ENCODE peak calls at places on chromosomes 12 and 14, in six cellular contexts. X is heart left ventricle; S is endodermal cell; H is NCI-H69; D is activated CD4-positive, CD25-positive, alpha-beta regulatory T cell; Y is mesenteric fat pad. V is an unnamed sample.

GRCh38 chr14:21313512-21313911 is 33.6 kb downstream of the RPGRIP1 start:
- DNase-seq in H (no peak), X (no peak), D (no peak), S (no peak), Y (no peak), V (no peak)

GRCh38 chr12:9702239-9702638 is 30.7 kb downstream of the CLECL1 start:
- DNase-seq in Y (no peak), S (no peak), D (no peak), X (no peak), H (no peak), V (no peak)

GRCh38 chr14:101501858-101502615 is 59.3 kb upstream of the DIO3 start:
- DNase-seq in H (no peak), X (no peak), Y (peak), S (peak), D (no peak), V (no peak)

GRCh38 chr12:113149361-113150150 is at the start of gene CFAP73:
- DNase-seq in D (no peak), X (peak), H (peak), Y (no peak), S (peak), V (no peak)

GRCh38 chr12:1858456-1858855 is 38.1 kb downstream of the LRTM2 start:
- DNase-seq in X (no peak), H (no peak), Y (peak), D (no peak), S (peak), V (no peak)

GRCh38 chr12:104535383-104535782 is 78.6 kb downstream of the CHST11 start:
- DNase-seq in D (no peak), H (no peak), Y (no peak), S (no peak), X (no peak), V (no peak)

GRCh38 chr12:94140556-94140955 is 7.8 kb upstream of the PLXNC1 start:
- DNase-seq in H (peak), S (peak), X (no peak), Y (no peak), D (peak), V (no peak)

GRCh38 chr12:131827961-131828534 is at the start of gene MMP17:
- DNase-seq in S (peak), D (no peak), Y (no peak), H (peak), X (peak), V (peak)

GRCh38 chr12:91620422-91620821 is 437.8 kb upstream of the DCN start:
- DNase-seq in D (no peak), X (no peak), S (no peak), H (no peak), Y (no peak), V (no peak)

GRCh38 chr14:64656986-64657385 is 47.2 kb upstream of the PLEKHG3 start:
- DNase-seq in S (no peak), D (no peak), Y (no peak), H (no peak), X (no peak), V (no peak)

GRCh38 chr12:1606021-1606622 is 11.7 kb upstream of the FBXL14 start:
- DNase-seq in Y (peak), H (peak), D (peak), S (peak), X (peak), V (peak)

GRCh38 chr12:109951136-109951535 is 45.0 kb downstream of the GIT2 start:
- DNase-seq in Y (no peak), H (no peak), D (no peak), S (no peak), X (no peak), V (no peak)

GRCh38 chr12:122908915-122909314 is 13.0 kb upstream of the VPS37B start:
- DNase-seq in Y (peak), H (no peak), S (no peak), D (no peak), X (no peak), V (no peak)

GRCh38 chr12:12723681-12724420 is 6.7 kb downstream of the CDKN1B start:
- DNase-seq in Y (peak), X (peak), D (no peak), H (peak), S (peak), V (peak)

GRCh38 chr14:68785817-68786490 is 6.9 kb downstream of the ZFP36L1 start:
- DNase-seq in Y (peak), D (no peak), H (no peak), S (peak), X (peak), V (no peak)

GRCh38 chr14:92425101-92425500 is 88.5 kb upstream of the RIN3 start:
- DNase-seq in X (no peak), S (no peak), Y (no peak), H (no peak), D (no peak), V (no peak)

GRCh38 chr12:45670339-45671065 is 59.0 kb upstream of the ARID2 start:
- DNase-seq in Y (no peak), H (no peak), X (no peak), S (no peak), D (no peak), V (no peak)

GRCh38 chr12:43847427-43847826 is 11.5 kb downstream of the TMEM117 start:
- DNase-seq in X (no peak), H (no peak), S (no peak), Y (no peak), D (no peak), V (no peak)

GRCh38 chr14:39372656-39373055 is 59.6 kb downstream of the FBXO33 start:
- DNase-seq in H (no peak), X (no peak), Y (no peak), D (no peak), S (no peak), V (no peak)

GRCh38 chr14:50339178-50339804 is 27.2 kb downstream of the DMAC2L start:
- DNase-seq in H (peak), D (no peak), Y (no peak), S (no peak), X (no peak), V (no peak)

GRCh38 chr12:128609861-128610260 is 213.9 kb downstream of the SLC15A4 start:
- DNase-seq in D (no peak), S (peak), Y (no peak), H (no peak), X (no peak), V (no peak)

GRCh38 chr12:46358325-46358700 is 14.3 kb downstream of the SLC38A2 start:
- DNase-seq in S (no peak), Y (no peak), X (no peak), D (no peak), H (no peak), V (no peak)

GRCh38 chr12:25698782-25699181 is 145.7 kb upstream of the LMNTD1 start:
- DNase-seq in X (no peak), Y (no peak), H (no peak), S (no peak), D (no peak), V (no peak)

GRCh38 chr12:12384601-12385321 is 27.9 kb downstream of the BORCS5 start:
- DNase-seq in H (peak), Y (no peak), D (no peak), S (peak), X (no peak), V (no peak)

GRCh38 chr12:88562846-88563582 is 17.3 kb downstream of the KITLG start:
- DNase-seq in S (no peak), H (no peak), X (no peak), Y (no peak), D (no peak), V (no peak)

GRCh38 chr14:54829486-54830224 is 73.0 kb downstream of the GCH1 start:
- DNase-seq in Y (no peak), H (no peak), S (no peak), D (no peak), X (no peak), V (no peak)

GRCh38 chr12:124174406-124174805 is 120.5 kb upstream of the RFLNA start:
- DNase-seq in X (peak), H (no peak), S (no peak), Y (no peak), D (no peak), V (no peak)

GRCh38 chr12:116018282-116018681 is 259.2 kb downstream of the MED13L start:
- DNase-seq in Y (no peak), H (no peak), S (no peak), X (no peak), D (no peak), V (no peak)

GRCh38 chr12:92561543-92561899 is 141.3 kb upstream of the PLEKHG7 start:
- DNase-seq in D (no peak), S (no peak), X (peak), H (peak), Y (no peak), V (no peak)

V was measured in activated B cell treated with CpG ODN at 0.5 μM for 24 hours.